ENCODE peak calls at places on chromosomes 13 and 19, in five cellular contexts. I, U, E, L and B are unnamed samples.

GRCh38 chr19:52142001-52142595 is 2.4 kb upstream of the ZNF616 start:
- DNase-seq in I (no peak), L (no peak), E (no peak), U (no peak), B (no peak)

GRCh38 chr13:32125746-32126145 is 94.2 kb downstream of the FRY start:
- DNase-seq in E (no peak), U (no peak), L (no peak), I (no peak), B (no peak)

GRCh38 chr13:20411638-20412342 is 113.9 kb downstream of the CRYL1 start:
- DNase-seq in U (no peak), E (no peak), L (no peak), I (no peak), B (no peak)

GRCh38 chr19:55590621-55591020 is 8.7 kb downstream of the FIZ1 start:
- DNase-seq in E (no peak), L (no peak), U (no peak), I (no peak), B (no peak)

GRCh38 chr13:93290503-93290902 is 63.9 kb downstream of the GPC6 start:
- DNase-seq in E (no peak), I (no peak), L (no peak), U (peak), B (no peak)

GRCh38 chr19:16821081-16821480 is 8.1 kb upstream of the SIN3B start:
- DNase-seq in U (no peak), I (no peak), L (no peak), E (no peak), B (no peak)

GRCh38 chr19:2233601-2234280 is 2.4 kb downstream of the PLEKHJ1 start:
- DNase-seq in U (no peak), E (no peak), L (no peak), I (no peak), B (no peak)

GRCh38 chr13:112953591-112954487 is 15.2 kb upstream of the MCF2L start:
- DNase-seq in L (no peak), I (no peak), U (no peak), E (no peak), B (peak)

GRCh38 chr19:16661480-16662034 is 618 bp downstream of the TMEM38A start:
- DNase-seq in L (peak), E (peak), I (peak), U (no peak), B (no peak)

GRCh38 chr19:36819130-36819630 is 19.0 kb downstream of the ZNF790 start:
- DNase-seq in L (no peak), E (no peak), U (peak), I (no peak), B (no peak)

GRCh38 chr19:9171393-9171991 is 7.3 kb upstream of the OR7D2 start:
- DNase-seq in U (no peak), E (no peak), L (no peak), I (no peak), B (no peak)

GRCh38 chr19:44617481-44617880 is 4.1 kb downstream of the IGSF23 start:
- DNase-seq in E (no peak), L (no peak), I (no peak), U (no peak), B (no peak)

GRCh38 chr19:4445963-4446668 is 11.5 kb downstream of the UBXN6 start:
- DNase-seq in U (no peak), E (no peak), I (no peak), L (no peak), B (no peak)

GRCh38 chr13:111204438-111205177 is 89.5 kb downstream of the ARHGEF7 start:
- DNase-seq in E (peak), I (peak), L (no peak), U (peak), B (no peak)

GRCh38 chr19:48720251-48720612 is 707 bp upstream of the MAMSTR start:
- DNase-seq in L (no peak), I (no peak), U (no peak), E (no peak), B (no peak)
- H3K4me3 ChIP-seq in L (peak), I (no peak), U (peak), E (peak), B (no peak)

GRCh38 chr13:27917121-27917947 is 2.5 kb upstream of the PDX1 start:
- DNase-seq in I (no peak), U (no peak), E (no peak), L (no peak), B (no peak)
- H3K4me3 ChIP-seq in I (no peak), U (no peak), E (peak), L (peak), B (no peak)

GRCh38 chr19:39509233-39509632 is 5.7 kb upstream of the SELENOV start:
- DNase-seq in I (no peak), L (no peak), E (no peak), U (no peak), B (no peak)

GRCh38 chr19:39508629-39509028 is 6.3 kb upstream of the SELENOV start:
- DNase-seq in U (no peak), L (no peak), I (no peak), E (no peak), B (no peak)

GRCh38 chr19:39506944-39507714 is 7.8 kb upstream of the SELENOV start:
- DNase-seq in L (no peak), U (peak), I (no peak), E (no peak), B (peak)

GRCh38 chr19:39506598-39506943 is 7.8 kb downstream of the DLL3 start:
- DNase-seq in U (no peak), E (no peak), L (no peak), I (no peak), B (no peak)

DNA sequence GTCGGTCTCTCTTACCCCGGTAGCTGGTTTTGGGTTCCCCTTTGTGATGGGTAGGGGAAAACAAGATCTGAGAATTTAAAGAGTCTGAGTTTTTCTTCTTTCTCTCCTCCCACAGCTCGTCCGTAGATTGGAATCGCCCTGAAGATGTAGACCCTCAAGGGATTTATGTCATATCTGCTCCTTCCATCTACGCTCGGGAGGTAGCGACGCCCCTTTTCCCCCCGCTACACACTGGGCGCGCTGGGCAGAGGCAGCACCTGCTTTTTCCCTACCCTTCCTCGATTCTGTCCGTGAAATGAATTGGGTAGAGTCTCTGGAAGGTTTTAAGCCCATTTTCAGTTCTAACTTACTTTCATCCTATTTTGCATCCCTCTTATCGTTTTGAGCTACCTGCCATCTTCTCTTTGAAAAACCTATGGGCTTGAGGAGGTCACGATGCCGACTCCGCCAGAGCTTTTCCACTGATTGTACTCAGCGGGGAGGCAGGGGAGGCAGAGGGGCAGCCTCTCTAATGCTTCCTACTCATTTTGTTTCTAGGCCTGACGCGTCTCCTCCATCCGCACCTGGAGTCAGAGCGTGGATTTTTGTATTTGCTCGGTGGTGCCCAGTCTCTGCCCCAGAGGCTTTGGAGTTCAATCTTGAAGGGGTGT is 7.1 kb upstream of the SELENOV start:
- DNase-seq in E (no peak), U (no peak), I (no peak), L (no peak), B (no peak)
- H3K4me3 ChIP-seq in E (peak), U (peak), I (no peak), L (peak), B (peak)

GRCh38 chr13:107441279-107441678 is 774.1 kb downstream of the LIG4 start:
- DNase-seq in L (no peak), E (no peak), U (peak), I (no peak), B (no peak)
- H3K4me3 ChIP-seq in L (no peak), E (no peak), U (no peak), I (no peak), B (no peak)

GRCh38 chr13:84661718-84662117 is 779.4 kb upstream of the SLITRK1 start:
- DNase-seq in U (no peak), L (no peak), E (no peak), I (no peak), B (no peak)

GRCh38 chr13:84658881-84659661 is 776.8 kb upstream of the SLITRK1 start:
- DNase-seq in I (no peak), E (no peak), U (peak), L (no peak), B (no peak)

GRCh38 chr13:84662503-84662902 is 780.2 kb upstream of the SLITRK1 start:
- DNase-seq in U (no peak), I (no peak), E (no peak), L (no peak), B (no peak)
- H3K4me3 ChIP-seq in U (no peak), I (no peak), E (no peak), L (no peak), B (no peak)

DNA sequence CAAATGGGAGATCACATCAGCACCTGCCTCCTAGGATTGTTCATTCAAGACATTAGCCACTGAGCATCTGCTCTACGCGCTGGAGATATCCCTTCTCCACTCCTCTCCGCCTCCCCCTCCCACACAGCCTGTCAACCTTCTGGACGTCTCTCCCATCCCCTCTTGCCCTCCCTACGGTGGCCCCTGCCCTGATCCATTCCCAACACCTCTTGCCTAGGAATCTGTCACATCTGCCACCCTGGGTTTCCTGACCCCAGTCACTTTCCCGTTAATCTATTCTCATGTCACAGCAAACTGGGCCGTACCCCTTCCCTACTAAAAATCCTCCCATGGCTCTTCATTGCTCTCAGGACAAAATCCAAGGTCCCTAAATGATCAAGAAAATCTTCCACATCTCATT is 10.3 kb downstream of the DYRK1B start:
- DNase-seq in I (no peak), U (no peak), E (no peak), L (no peak), B (no peak)
- H3K4me3 ChIP-seq in I (peak), U (peak), E (peak), L (peak), B (peak)

DNA sequence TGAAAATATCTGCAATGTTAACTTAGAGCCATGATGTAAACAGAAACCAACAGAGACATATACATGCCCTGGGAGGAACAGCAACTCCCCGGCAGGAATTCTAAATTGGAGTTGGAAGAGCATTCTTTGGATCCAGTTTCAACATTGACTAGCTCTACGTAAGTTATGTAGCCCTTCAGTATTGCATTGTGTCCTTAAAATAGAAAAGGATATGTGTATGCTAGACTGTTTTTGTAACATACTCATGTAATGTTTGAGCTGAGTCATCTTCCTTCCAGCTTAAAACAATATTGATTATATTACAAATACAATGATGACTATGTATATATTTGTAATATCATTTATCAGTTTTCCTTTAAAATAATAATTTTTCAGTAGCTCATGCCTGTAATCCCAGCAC is 1422.2 kb upstream of the PCDH20 start:
- DNase-seq in I (no peak), L (no peak), E (no peak), U (peak), B (no peak)
- H3K4me3 ChIP-seq in I (no peak), L (no peak), E (no peak), U (no peak), B (no peak)

GRCh38 chr13:96089139-96089538 is 768 bp upstream of the HS6ST3 start:
- DNase-seq in I (no peak), E (no peak), U (no peak), L (no peak), B (no peak)
- H3K4me3 ChIP-seq in I (no peak), E (no peak), U (no peak), L (no peak), B (no peak)